ENCODE peak calls at places on chromosome 16, in nine cellular contexts. A is MM.1S, I is neural progenitor cell, N is HCT116, H is hepatocyte, G is PC-3, M is GM23248, W is SK-N-SH, P is OCI-LY7. X is an unnamed sample.

GRCh38 chr16:54270711-54271110 is 15.9 kb downstream of the IRX3 start:
- DNase-seq in I (no peak), P (no peak), W (no peak), G (no peak), H (no peak), A (no peak), M (no peak), N (no peak), X (no peak)

GRCh38 chr16:54926166-54926838 is 4.4 kb upstream of the IRX5 start:
- DNase-seq in G (no peak), M (peak; percentile 87), W (no peak), N (no peak), H (no peak), P (peak; percentile 70), A (peak; percentile 18), I (no peak), X (no peak)

GRCh38 chr16:66300037-66300436 is 66.5 kb upstream of the CDH5 start:
- DNase-seq in A (no peak), P (no peak), N (no peak), I (no peak), W (no peak), H (no peak), G (no peak), M (no peak), X (no peak)

GRCh38 chr16:59878479-59878878 is 1144.4 kb upstream of the GOT2 start:
- DNase-seq in M (peak; percentile 30), H (peak; percentile 15), P (no peak), N (no peak), W (no peak), G (peak; percentile 66), I (no peak), A (no peak), X (no peak)

GRCh38 chr16:70715860-70716357 is 30.1 kb upstream of the MTSS2 start:
- DNase-seq in N (no peak), A (no peak), G (peak; percentile 58), I (no peak), H (peak; percentile 75), P (no peak), M (peak; percentile 21), W (peak; percentile 64), X (no peak)

GRCh38 chr16:67163164-67163902 is 1.2 kb upstream of the HSF4 start:
- DNase-seq in N (no peak), M (no peak), W (peak; percentile 83), I (peak; percentile 82), P (no peak), H (no peak), G (no peak), A (no peak), X (peak; percentile 65)

GRCh38 chr16:14193316-14193871 is 122.3 kb downstream of the MRTFB start:
- DNase-seq in I (no peak), A (peak; percentile 90), G (no peak), P (peak; percentile 74), M (no peak), H (no peak), N (no peak), W (no peak), X (peak; percentile 27)

GRCh38 chr16:25256821-25257503 is 683 bp downstream of the ZKSCAN2 start:
- DNase-seq in M (peak; percentile 46), A (no peak), H (peak; percentile 34), I (peak; percentile 45), G (peak; percentile 4), N (no peak), P (peak; percentile 34), W (peak; percentile 58), X (peak; percentile 53)

GRCh38 chr16:77439106-77439505 is 4.3 kb upstream of the ADAMTS18 start:
- DNase-seq in M (no peak), N (no peak), W (no peak), G (no peak), H (no peak), I (no peak), A (no peak), P (no peak), X (no peak)
- TF ChIP-seq EZH2phosphoT487 in M (no peak), N (no peak), W (no peak), G (no peak), H (no peak), I (no peak), A (no peak), P (no peak), X (no peak)

DNA sequence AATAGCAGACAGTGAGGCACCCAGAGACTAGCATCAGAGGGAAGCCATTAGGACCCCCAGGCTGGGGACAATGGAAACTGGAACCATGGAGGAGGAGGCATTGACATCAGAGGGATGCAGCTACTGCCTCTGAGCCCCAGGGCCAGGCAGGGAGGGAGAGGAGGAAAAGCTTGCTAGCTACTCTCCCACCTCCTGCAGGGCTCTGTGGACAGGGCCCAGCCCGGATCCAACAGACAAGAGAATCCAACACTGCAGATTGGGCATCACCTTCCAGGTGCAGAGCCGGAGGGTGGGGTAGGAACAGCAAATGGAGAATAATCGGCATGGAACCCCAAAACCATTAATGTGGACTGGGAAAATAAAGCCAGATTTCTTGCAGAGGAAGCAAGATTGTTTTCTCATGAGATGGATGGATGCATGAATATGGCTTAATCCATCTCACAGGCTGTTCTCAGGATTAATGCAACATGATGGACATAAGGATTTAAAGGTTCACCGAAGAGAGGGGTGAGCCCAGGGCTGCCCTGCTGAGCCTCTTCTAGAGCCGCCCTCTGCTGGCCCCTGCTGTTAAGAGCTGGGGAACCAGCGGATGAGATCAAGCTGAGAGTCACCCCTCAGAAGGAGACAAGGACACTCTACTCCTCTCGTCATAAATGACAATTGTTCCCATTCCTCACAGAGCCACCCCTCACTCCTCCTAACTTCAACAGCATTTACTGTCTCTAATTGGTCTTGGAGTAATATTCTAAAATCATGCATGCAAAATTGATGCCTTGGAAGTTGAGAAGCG is 48.8 kb downstream of the DNAH3 start:
- DNase-seq in H (peak; percentile 46), A (no peak), N (peak; percentile 19), M (peak; percentile 51), P (peak; percentile 32), I (peak; percentile 54), G (peak; percentile 30), W (peak; percentile 11), X (peak; percentile 64)
- TF ChIP-seq EZH2phosphoT487 in H (no peak), A (no peak), N (no peak), M (no peak), P (no peak), I (no peak), G (no peak), W (no peak), X (no peak)

GRCh38 chr16:1828645-1829410 is 1.8 kb downstream of the FAHD1 start:
- DNase-seq in W (no peak), H (peak; percentile 65), M (no peak), P (no peak), I (no peak), G (no peak), A (no peak), N (no peak), X (no peak)

GRCh38 chr16:1823821-1824220 is 2.8 kb downstream of the HAGH start:
- DNase-seq in M (no peak), G (peak; percentile 6), W (no peak), P (peak; percentile 66), I (peak; percentile 72), H (peak; percentile 64), N (no peak), A (peak; percentile 65), X (peak; percentile 71)

GRCh38 chr16:1825381-1825863 is 1.2 kb downstream of the HAGH start:
- DNase-seq in A (no peak), P (no peak), W (no peak), H (no peak), G (no peak), N (no peak), M (no peak), I (no peak), X (no peak)

GRCh38 chr16:1826691-1827573 is at the start of the genes FAHD1 and HAGH:
- DNase-seq in H (peak; percentile 97), N (peak; percentile 89), A (peak; percentile 92), I (peak; percentile 96), G (peak; percentile 84), P (peak; percentile 90), W (peak; percentile 100), M (peak; percentile 97), X (peak; percentile 93)

DNA sequence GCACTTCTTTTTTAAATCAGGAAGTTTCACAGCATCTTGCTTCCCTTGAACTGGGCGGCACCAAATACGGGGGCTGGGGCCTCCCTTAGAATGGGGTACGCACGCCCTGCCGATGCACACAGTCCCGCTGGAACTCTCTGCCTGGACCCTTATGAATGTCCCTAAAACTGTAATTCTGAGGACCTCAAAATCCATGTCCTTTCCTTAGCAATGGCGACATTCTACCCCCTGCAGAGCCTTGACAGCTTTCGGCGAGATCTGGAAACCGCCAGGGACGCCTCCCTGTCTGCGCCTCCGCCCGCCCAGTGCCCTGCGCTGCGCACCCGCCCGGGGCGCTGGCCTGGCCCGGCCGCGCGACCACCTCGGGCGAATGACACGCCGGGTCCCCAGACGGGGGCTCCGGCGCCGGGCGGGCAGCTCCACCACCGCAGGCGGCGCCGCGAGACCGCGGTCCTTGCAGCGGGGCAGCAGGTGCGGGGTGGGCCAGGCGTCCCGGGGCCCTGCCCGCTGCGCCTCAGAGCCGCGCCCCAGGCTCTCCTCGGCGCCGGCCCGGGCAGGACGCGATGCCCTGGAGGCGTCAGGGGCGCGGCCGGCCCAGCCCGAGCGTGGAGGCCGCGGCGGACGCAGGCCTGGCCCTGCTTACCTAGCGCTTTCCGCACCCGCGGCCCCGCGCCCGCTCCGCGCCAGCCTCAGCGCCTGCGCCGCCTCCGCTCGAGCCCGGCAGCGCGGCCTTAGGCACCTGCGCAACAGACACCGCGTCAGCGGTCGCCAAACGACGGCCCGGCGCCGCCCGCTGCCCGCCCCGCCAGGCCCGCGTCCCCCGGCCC is 548 bp downstream of the HAGH start:
- DNase-seq in A (peak; percentile 81), M (peak; percentile 82), G (peak; percentile 49), W (peak; percentile 75), N (no peak), H (peak; percentile 90), I (peak; percentile 91), P (peak; percentile 49), X (peak; percentile 76)
- TF ChIP-seq EZH2phosphoT487 in A (no peak), M (no peak), G (no peak), W (no peak), N (no peak), H (no peak), I (no peak), P (no peak), X (no peak)

GRCh38 chr16:57797216-57797525 is 5.1 kb downstream of the KIFC3 start:
- DNase-seq in W (no peak), P (no peak), G (no peak), A (no peak), N (no peak), I (no peak), H (no peak), M (no peak), X (no peak)

GRCh38 chr16:57798267-57798810 is 4.0 kb downstream of the KIFC3 start:
- DNase-seq in N (no peak), H (no peak), A (no peak), M (no peak), W (peak; percentile 3), P (no peak), I (no peak), G (no peak), X (no peak)

GRCh38 chr16:57797526-57798266 is 4.6 kb downstream of the KIFC3 start:
- DNase-seq in H (peak; percentile 88), P (no peak), A (peak; percentile 73), M (no peak), I (peak; percentile 67), W (no peak), G (peak; percentile 73), N (no peak), X (peak; percentile 82)

GRCh38 chr16:57794849-57795430 is 7.4 kb downstream of the KIFC3 start:
- DNase-seq in P (no peak), G (no peak), H (no peak), W (no peak), A (no peak), N (no peak), I (no peak), M (no peak), X (no peak)

DNA sequence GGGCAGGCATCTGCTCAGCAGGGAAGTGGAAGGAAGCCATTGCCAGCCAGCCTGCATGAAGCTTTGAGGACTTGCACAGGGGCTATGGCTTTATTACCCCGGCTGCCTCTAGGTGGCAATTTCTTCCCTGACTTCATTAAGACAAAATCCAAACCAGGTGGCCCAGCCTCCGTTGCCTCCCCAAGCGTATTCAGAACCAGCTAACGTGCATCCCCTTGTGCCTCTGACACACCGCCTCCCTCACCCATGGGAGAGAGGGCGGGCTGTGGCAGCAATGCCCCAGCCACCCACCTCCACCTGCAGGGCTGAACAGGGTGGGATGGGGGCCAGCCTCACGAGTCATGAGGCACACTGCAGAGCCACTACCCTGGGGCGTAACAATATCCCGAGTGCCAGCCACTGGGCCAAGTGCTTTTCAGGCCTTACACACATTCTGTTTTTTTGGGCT is 6.8 kb downstream of the KIFC3 start:
- DNase-seq in W (peak; percentile 80), G (peak; percentile 72), I (peak; percentile 78), H (peak; percentile 53), M (peak; percentile 59), P (peak; percentile 46), A (peak; percentile 85), N (peak; percentile 53), X (peak; percentile 86)
- TF ChIP-seq EZH2phosphoT487 in W (no peak), G (no peak), I (no peak), H (no peak), M (no peak), P (no peak), A (no peak), N (no peak), X (no peak)